ENCODE peak calls at places on chromosomes 11 and 22, in four cellular contexts. One of them, this sample, is unnamed.
A peak's percentile ranks its signal among the peaks of the same experiment; 100 is the strongest.

GRCh38 chr11:75563978-75564552 is 2.0 kb downstream of the SERPINH1 start:
- DNase-seq in WTC11: peak; percentile 84
- DNase-seq in K562: peak; percentile 76
- DNase-seq in GM12878: no peak
- DNase-seq in this sample: no peak

GRCh38 chr11:36452231-36452630 is 57.8 kb downstream of the TRAF6 start:
- DNase-seq in WTC11: no peak
- DNase-seq in GM12878: no peak
- DNase-seq in K562: no peak
- DNase-seq in this sample: no peak

GRCh38 chr11:12179521-12179920 is 69.1 kb downstream of the MICAL2 start:
- DNase-seq in K562: no peak
- DNase-seq in WTC11: no peak
- DNase-seq in GM12878: no peak
- DNase-seq in this sample: no peak

GRCh38 chr11:16346975-16347374 is 9.4 kb downstream of the SOX6 start:
- DNase-seq in K562: no peak
- DNase-seq in GM12878: no peak
- DNase-seq in WTC11: no peak
- DNase-seq in this sample: no peak

GRCh38 chr11:2359557-2359956 is 17.6 kb upstream of the CD81 start:
- DNase-seq in K562: no peak
- DNase-seq in WTC11: no peak
- DNase-seq in GM12878: no peak
- DNase-seq in this sample: no peak

GRCh38 chr11:119023741-119024140 is 5.2 kb downstream of the TRAPPC4 start:
- DNase-seq in K562: peak; percentile 36
- DNase-seq in WTC11: no peak
- DNase-seq in GM12878: no peak
- DNase-seq in this sample: no peak

GRCh38 chr11:24560324-24560723 is 63.5 kb downstream of the LUZP2 start:
- DNase-seq in GM12878: no peak
- DNase-seq in WTC11: no peak
- DNase-seq in K562: no peak
- DNase-seq in this sample: no peak

GRCh38 chr22:17974087-17974486 is 50.3 kb downstream of the MICAL3 start:
- DNase-seq in K562: no peak
- DNase-seq in GM12878: no peak
- DNase-seq in WTC11: no peak
- DNase-seq in this sample: no peak

GRCh38 chr22:41775976-41776375 is 24.5 kb upstream of the CCDC134 start:
- DNase-seq in WTC11: no peak
- DNase-seq in K562: no peak
- DNase-seq in GM12878: no peak
- DNase-seq in this sample: no peak

GRCh38 chr11:68295271-68295670 is 17.1 kb upstream of the LRP5 start:
- DNase-seq in GM12878: no peak
- DNase-seq in WTC11: no peak
- DNase-seq in K562: no peak
- DNase-seq in this sample: no peak
- TF ChIP-seq USF1 in GM12878: no peak
- TF ChIP-seq USF1 in WTC11: no peak
- TF ChIP-seq USF1 in K562: no peak
- TF ChIP-seq USF1 in this sample: no peak

DNA sequence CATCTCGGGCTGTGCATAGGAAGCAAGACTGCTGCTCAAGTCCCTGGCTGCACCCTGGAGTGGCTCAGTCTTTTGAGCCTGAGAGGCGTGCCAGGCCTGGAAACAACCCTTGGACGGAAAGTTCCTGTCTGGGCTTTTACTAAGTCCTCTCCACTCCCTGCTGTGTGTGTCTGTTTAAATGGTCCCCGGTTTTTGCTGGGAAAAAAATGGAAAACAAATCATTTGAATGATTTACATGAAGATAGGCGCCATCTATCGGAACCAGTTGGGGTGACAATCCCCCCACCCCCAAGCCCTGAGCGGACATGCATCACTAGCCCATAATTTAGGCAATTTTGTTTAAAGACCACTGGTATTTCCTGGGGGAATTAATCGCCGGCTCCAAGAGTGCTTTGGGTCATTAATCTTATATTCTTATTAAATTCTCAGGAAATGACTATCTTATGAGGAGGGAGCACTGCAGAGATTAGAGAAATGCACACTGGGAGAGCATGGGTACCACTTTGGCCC is 2.7 kb upstream of the GAB2 start:
- DNase-seq in GM12878: no peak
- DNase-seq in K562: peak; percentile 39
- DNase-seq in WTC11: peak; percentile 72
- DNase-seq in this sample: peak; percentile 70
- TF ChIP-seq USF1 in GM12878: no peak
- TF ChIP-seq USF1 in K562: no peak
- TF ChIP-seq USF1 in WTC11: no peak
- TF ChIP-seq USF1 in this sample: no peak

GRCh38 chr11:33451364-33451763 is 194.2 kb downstream of the HIPK3 start:
- DNase-seq in GM12878: no peak
- DNase-seq in K562: no peak
- DNase-seq in WTC11: no peak
- DNase-seq in this sample: no peak

GRCh38 chr11:33449798-33450197 is 192.6 kb downstream of the HIPK3 start:
- DNase-seq in K562: no peak
- DNase-seq in GM12878: no peak
- DNase-seq in WTC11: no peak
- DNase-seq in this sample: no peak

GRCh38 chr11:33454264-33454663 is 197.1 kb downstream of the HIPK3 start:
- DNase-seq in K562: no peak
- DNase-seq in WTC11: no peak
- DNase-seq in GM12878: no peak
- DNase-seq in this sample: peak; percentile 62

GRCh38 chr11:33453225-33453624 is 196.0 kb downstream of the HIPK3 start:
- DNase-seq in GM12878: no peak
- DNase-seq in K562: no peak
- DNase-seq in WTC11: no peak
- DNase-seq in this sample: no peak

GRCh38 chr11:33452806-33453205 is 195.6 kb downstream of the HIPK3 start:
- DNase-seq in GM12878: no peak
- DNase-seq in K562: no peak
- DNase-seq in WTC11: no peak
- DNase-seq in this sample: no peak
- TF ChIP-seq USF1 in GM12878: no peak
- TF ChIP-seq USF1 in K562: no peak
- TF ChIP-seq USF1 in WTC11: no peak
- TF ChIP-seq USF1 in this sample: no peak

DNA sequence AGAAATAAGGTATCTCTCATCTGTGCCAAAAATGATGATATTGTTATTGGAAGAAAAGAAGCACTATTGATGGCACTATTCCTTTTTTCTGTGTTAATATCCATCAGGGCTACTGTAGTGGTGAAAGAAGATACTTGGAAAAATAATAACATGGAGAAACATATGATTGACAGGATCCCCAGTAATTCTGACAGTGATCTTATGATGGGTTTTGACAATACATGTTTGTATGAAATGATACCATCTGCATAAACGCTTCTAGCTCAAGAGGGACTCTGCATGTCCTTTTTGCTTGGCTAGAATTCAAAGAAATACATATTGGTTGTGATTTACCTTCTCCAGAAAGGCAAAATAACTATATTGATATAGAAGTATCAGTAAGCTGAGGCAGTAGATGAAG is 178.1 kb downstream of the GUCY1A2 start:
- DNase-seq in WTC11: no peak
- DNase-seq in K562: no peak
- DNase-seq in GM12878: no peak
- DNase-seq in this sample: no peak
- TF ChIP-seq USF1 in WTC11: no peak
- TF ChIP-seq USF1 in K562: no peak
- TF ChIP-seq USF1 in GM12878: no peak
- TF ChIP-seq USF1 in this sample: no peak

DNA sequence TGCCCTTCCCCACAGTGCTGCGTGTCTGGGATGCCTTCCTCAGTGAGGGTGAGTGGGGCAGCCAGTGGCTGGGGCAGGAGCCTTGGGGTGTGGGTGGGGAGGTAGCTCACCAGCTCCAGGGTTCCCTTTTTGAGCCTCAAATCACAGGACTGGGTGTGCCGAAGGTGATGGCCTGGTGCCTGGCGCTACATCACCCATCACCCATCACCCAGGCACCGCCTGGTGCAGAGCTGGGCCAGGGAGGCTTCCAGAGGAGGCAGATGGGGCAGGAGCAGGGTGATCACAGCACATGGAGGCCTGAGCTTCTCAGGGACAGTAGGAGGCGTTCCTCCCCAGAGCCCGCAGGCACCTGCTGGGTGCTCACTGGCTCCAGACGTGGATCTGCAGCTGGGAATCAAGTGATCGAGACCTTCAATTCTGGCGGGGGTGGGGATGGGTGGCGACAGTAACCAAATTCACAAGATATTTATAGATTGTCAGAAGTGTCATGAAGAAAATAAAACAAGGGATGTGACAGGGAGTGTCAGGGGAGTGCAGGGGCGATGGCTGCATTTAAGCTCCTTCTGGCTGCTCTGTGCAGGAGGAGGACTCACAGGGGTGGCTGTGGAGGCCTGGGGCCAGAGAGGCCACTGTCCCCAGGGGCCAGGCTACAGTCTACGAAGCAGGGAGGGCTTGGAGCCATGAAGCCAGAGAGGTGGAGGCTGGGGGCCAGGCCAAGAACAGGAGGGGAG is 3.3 kb downstream of the TBC1D10C start:
- DNase-seq in WTC11: no peak
- DNase-seq in GM12878: no peak
- DNase-seq in K562: no peak
- DNase-seq in this sample: peak; percentile 36
- TF ChIP-seq USF1 in WTC11: no peak
- TF ChIP-seq USF1 in GM12878: no peak
- TF ChIP-seq USF1 in K562: no peak
- TF ChIP-seq USF1 in this sample: no peak

GRCh38 chr11:122177238-122177637 is 61.2 kb upstream of the BLID start:
- DNase-seq in K562: no peak
- DNase-seq in WTC11: no peak
- DNase-seq in GM12878: no peak
- DNase-seq in this sample: no peak
- TF ChIP-seq USF1 in K562: no peak
- TF ChIP-seq USF1 in WTC11: no peak
- TF ChIP-seq USF1 in GM12878: no peak
- TF ChIP-seq USF1 in this sample: no peak